ENCODE peak calls at places on chromosome 11, in four cellular contexts. C is breast epithelium, B is OCI-LY7, P is Peyer's patch. A is an unnamed sample.
A peak's percentile ranks its signal among the peaks of the same experiment; 100 is the strongest.

GRCh38 chr11:122486793-122487495 is 168.6 kb upstream of the UBASH3B start:
- DNase-seq in C (no peak), B (no peak), P (no peak), A (no peak)

GRCh38 chr11:130636672-130637463 is 188.4 kb downstream of the ADAMTS15 start:
- DNase-seq in C (no peak), B (no peak), P (no peak), A (no peak)

GRCh38 chr11:70845761-70846160 is 406.6 kb downstream of the SHANK2 start:
- DNase-seq in C (no peak), B (no peak), P (no peak), A (no peak)

GRCh38 chr11:10155793-10156490 is 138.1 kb downstream of the SBF2 start:
- DNase-seq in C (no peak), B (no peak), P (no peak), A (no peak)

GRCh38 chr11:115933564-115933963 is 429.3 kb upstream of the CADM1 start:
- DNase-seq in C (no peak), B (no peak), P (no peak), A (no peak)

GRCh38 chr11:65417221-65417701 is 5.3 kb upstream of the NEAT1 start:
- DNase-seq in C (no peak), B (peak; percentile 63), P (peak; percentile 77), A (peak; percentile 81)

GRCh38 chr11:103257360-103257759 is 148.1 kb downstream of the DYNC2H1 start:
- DNase-seq in C (no peak), B (no peak), P (no peak), A (no peak)

GRCh38 chr11:80562726-80563125 is 1121.9 kb upstream of the TENM4 start:
- DNase-seq in C (no peak), B (no peak), P (no peak), A (no peak)

GRCh38 chr11:116693206-116694016 is 79.4 kb downstream of the BUD13 start:
- DNase-seq in C (peak; percentile 46), B (no peak), P (peak; percentile 77), A (peak; percentile 40)

GRCh38 chr11:34191592-34191991 is 86.2 kb downstream of the NAT10 start:
- DNase-seq in C (no peak), B (no peak), P (no peak), A (no peak)
- H3K4me1 ChIP-seq in C (no peaks in the 10 kb centered on the region), B (peaks cover 13% of the 10 kb centered on the region), P (no peaks in the 10 kb centered on the region), A (peaks cover 15% of the 10 kb centered on the region)

GRCh38 chr11:124922831-124923230 is 3.8 kb downstream of the HEPN1 start:
- DNase-seq in C (no peak), B (no peak), P (no peak), A (no peak)

GRCh38 chr11:124919836-124920755 is 1.0 kb downstream of the HEPN1 start:
- DNase-seq in C (no peak), B (no peak), P (no peak), A (no peak)

GRCh38 chr11:124923296-124923695 is 4.2 kb downstream of the HEPN1 start:
- DNase-seq in C (no peak), B (no peak), P (no peak), A (no peak)

GRCh38 chr11:124918950-124919349 is at the start of gene HEPN1:
- DNase-seq in C (no peak), B (no peak), P (no peak), A (no peak)

GRCh38 chr11:124920870-124921609 is 2.0 kb downstream of the HEPN1 start:
- DNase-seq in C (no peak), B (no peak), P (peak; percentile 80), A (peak; percentile 81)
- TF ChIP-seq CTCF in C (no peak), B (no peak), P (no peak), A (no peak)

GRCh38 chr11:12413141-12414055 is 36.0 kb downstream of the PARVA start:
- DNase-seq in C (no peak), B (no peak), P (no peak), A (no peak)

GRCh38 chr11:12415567-12415966 is 38.2 kb downstream of the PARVA start:
- DNase-seq in C (no peak), B (no peak), P (no peak), A (no peak)

GRCh38 chr11:12411806-12412727 is 34.7 kb downstream of the PARVA start:
- DNase-seq in C (no peak), B (peak; percentile 37), P (peak; percentile 69), A (peak; percentile 95)

GRCh38 chr11:12416552-12416951 is 39.2 kb downstream of the PARVA start:
- DNase-seq in C (no peak), B (no peak), P (no peak), A (no peak)

DNA sequence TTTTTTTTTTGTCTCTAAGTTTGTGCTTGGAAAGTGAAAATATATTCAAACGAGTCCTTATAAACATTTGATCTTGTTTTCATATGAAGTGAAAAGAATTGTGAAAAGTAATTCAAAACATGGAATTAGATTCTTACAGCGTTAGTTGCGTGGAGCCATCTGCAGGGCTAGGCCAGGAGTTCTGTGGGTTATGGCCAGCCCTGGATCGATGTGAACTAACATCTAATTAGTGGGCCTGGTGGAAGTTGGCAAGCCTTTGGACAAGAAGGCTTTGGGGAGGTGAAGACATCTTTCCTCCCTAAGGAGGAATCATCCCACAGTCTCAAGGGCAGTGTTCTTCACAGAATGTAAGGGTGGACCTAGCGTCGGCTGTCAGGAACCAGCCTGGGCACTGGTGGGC is 37.3 kb downstream of the PARVA start:
- DNase-seq in C (no peak), B (no peak), P (no peak), A (no peak)
- H3K27ac ChIP-seq in C (peak overlapping the region; percentile 86), B (no peak overlapping the region), P (peak overlapping the region; percentile 46), A (peak overlapping the region; percentile 99)

GRCh38 chr11:12235549-12235944 is 125.2 kb downstream of the MICAL2 start:
- DNase-seq in C (no peak), B (no peak), P (no peak), A (no peak)
- H3K4me1 ChIP-seq in C (no peaks in the 10 kb centered on the region), B (no peaks in the 10 kb centered on the region), P (no peaks in the 10 kb centered on the region), A (peaks cover 78% of the 10 kb centered on the region)

GRCh38 chr11:40129276-40129675 is 1330.2 kb downstream of the LRRC4C start:
- DNase-seq in C (no peak), B (no peak), P (no peak), A (no peak)
- TF ChIP-seq CTCF in C (no peak), B (peak; percentile 28), P (no peak), A (no peak)

A was measured in sigmoid colon.